ENCODE peak calls at places on chromosomes 7 and 10, in four cellular contexts. T, I, K and Y are unnamed samples.

GRCh38 chr10:70537398-70538194 is 59.0 kb downstream of the PALD1 start:
- DNase-seq in K (peak), I (peak), T (peak), Y (no peak)

GRCh38 chr7:144720139-144720538 is 115.7 kb downstream of the TPK1 start:
- DNase-seq in T (peak), I (no peak), K (no peak), Y (no peak)

GRCh38 chr7:22854158-22855048 is 31.8 kb upstream of the TOMM7 start:
- DNase-seq in I (peak), K (peak), T (peak), Y (peak)

GRCh38 chr10:130341325-130341724 is 205.1 kb downstream of the GLRX3 start:
- DNase-seq in I (peak), K (no peak), T (no peak), Y (no peak)

GRCh38 chr10:3452234-3452633 is 279.7 kb upstream of the PITRM1 start:
- DNase-seq in K (no peak), T (no peak), I (no peak), Y (no peak)

GRCh38 chr10:103512591-103513382 is 19.3 kb downstream of the NEURL1 start:
- DNase-seq in I (no peak), K (peak), T (no peak), Y (no peak)

GRCh38 chr7:136870799-136871487 is 2.5 kb downstream of the CHRM2 start:
- DNase-seq in K (no peak), I (no peak), T (peak), Y (no peak)

GRCh38 chr7:32506266-32507054 is 11.2 kb downstream of the AVL9 start:
- DNase-seq in I (peak), T (no peak), K (peak), Y (no peak)

GRCh38 chr10:12181065-12181775 is 14.5 kb downstream of the NUDT5 start:
- DNase-seq in T (no peak), I (no peak), K (no peak), Y (peak)

GRCh38 chr7:123570390-123571182 is 13.0 kb upstream of the NDUFA5 start:
- DNase-seq in I (peak), K (no peak), T (no peak), Y (no peak)

GRCh38 chr7:30459591-30460245 is 18.9 kb downstream of the NOD1 start:
- DNase-seq in T (no peak), I (no peak), K (peak), Y (no peak)

GRCh38 chr7:2162959-2163358 is 69.8 kb downstream of the MAD1L1 start:
- DNase-seq in K (no peak), I (no peak), T (peak), Y (no peak)

GRCh38 chr10:69829792-69830191 is 28.1 kb downstream of the COL13A1 start:
- DNase-seq in I (no peak), K (no peak), T (no peak), Y (no peak)

DNA sequence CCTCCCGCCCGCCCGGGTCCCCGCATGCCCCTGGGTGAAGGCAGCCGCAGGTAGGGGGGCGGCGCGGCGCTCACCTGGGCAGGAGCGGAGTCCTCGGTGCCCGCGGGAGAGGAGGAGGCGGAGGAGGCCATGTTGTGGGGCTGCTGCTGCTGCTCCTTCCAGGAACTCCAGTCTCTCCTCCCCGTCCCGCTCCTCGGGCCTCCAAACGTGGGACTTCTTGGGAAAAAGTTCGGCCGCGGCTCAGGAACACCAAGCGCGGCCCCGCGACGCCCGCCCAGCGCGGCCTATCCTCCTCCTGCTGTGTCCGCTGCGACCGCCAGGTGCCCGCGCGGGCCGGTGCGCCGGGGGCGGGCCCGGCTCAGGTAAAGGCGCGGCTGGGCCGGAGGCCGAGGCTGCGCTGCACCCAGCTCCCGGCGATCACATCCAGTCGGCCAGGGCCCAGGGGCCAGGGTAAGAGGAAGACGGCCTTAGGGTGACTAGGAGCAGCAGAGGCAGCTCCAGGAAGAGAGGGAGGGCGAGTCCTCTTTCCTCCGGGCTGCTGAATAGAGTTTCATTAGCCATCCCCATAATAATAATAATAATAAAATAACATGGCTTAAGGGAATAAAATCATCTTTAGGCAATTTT is 45.0 kb upstream of the CDK1 start:
- DNase-seq in I (no peak), T (peak), K (no peak), Y (no peak)
- TF ChIP-seq NR2C2 in I (no peak), T (no peak), K (no peak), Y (no peak)

DNA sequence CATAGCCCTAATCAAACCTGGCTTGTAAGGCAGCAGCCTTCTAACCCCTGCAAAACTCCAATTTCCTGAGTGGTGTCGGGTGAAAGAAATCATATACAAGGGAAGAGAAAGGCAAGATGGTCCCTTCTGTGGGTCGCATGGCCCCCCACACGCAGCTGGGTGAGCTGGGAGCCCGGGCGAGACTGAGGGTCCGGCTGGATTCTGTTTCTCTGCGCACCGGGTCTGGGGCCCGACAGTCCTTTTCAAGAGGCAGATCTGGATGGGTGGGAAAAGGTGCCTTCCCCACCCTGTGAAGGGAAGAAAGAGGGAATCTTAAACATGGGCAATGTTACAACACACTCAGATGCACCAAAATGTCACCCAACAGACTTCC is 18.5 kb downstream of the WDR86 start:
- DNase-seq in K (no peak), I (no peak), T (no peak), Y (no peak)
- TF ChIP-seq NR2C2 in K (no peak), I (no peak), T (no peak), Y (no peak)

GRCh38 chr10:19853839-19854238 is 37.6 kb downstream of the PLXDC2 start:
- DNase-seq in I (no peak), K (no peak), T (no peak), Y (no peak)
- TF ChIP-seq NR2C2 in I (no peak), K (no peak), T (no peak), Y (no peak)

DNA sequence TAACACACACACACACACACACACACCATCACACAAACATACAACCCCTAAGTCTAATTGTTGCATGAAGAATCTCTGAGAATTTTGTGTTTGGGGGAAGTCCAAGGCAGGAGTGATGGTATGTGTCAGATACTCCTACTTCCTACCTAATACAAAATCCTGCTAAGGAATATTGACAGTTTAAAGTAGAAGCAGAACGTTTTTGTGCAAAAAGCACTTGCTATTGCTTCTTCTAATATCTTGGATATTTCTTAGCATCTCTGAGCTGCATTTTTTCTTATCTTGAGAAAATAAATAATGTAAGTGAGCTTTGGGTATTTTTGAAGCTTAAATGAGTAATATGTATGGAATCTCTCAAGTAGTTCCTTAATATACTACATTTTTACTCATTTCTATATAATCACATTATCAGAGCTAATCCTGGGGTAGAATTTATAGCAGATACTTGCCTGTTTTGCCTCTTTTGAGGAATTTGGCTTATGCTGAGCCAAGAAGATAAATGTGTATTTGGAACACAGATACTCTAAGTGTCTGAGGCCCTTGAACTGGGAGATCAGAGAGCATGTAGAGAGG is 212.3 kb downstream of the DKK1 start:
- DNase-seq in I (no peak), T (no peak), K (no peak), Y (no peak)
- TF ChIP-seq NR2C2 in I (no peak), T (no peak), K (no peak), Y (no peak)